ENCODE peak calls at places on chromosomes 5 and 9, in five cellular contexts. K, M, J, Z and B are unnamed samples.

GRCh38 chr5:78907255-78907886 is 77.7 kb downstream of the ARSB start:
- DNase-seq in Z (no peak), M (no peak), K (no peak), J (no peak), B (peak)

GRCh38 chr5:174518512-174518911 is 205.9 kb upstream of the MSX2 start:
- DNase-seq in J (no peak), M (no peak), K (no peak), Z (no peak), B (no peak)

GRCh38 chr5:10424124-10424731 is 17.5 kb upstream of the ROPN1L start:
- DNase-seq in Z (no peak), J (peak), K (no peak), M (no peak), B (peak)

GRCh38 chr5:142143878-142144277 is 35.3 kb downstream of the NDFIP1 start:
- DNase-seq in K (no peak), J (peak), M (no peak), Z (no peak), B (peak)

GRCh38 chr5:176820937-176821336 is 10.6 kb downstream of the UNC5A start:
- DNase-seq in K (no peak), M (no peak), Z (no peak), J (no peak), B (no peak)

GRCh38 chr5:54887663-54888062 is 97.7 kb downstream of the ESM1 start:
- DNase-seq in M (no peak), Z (no peak), J (no peak), K (no peak), B (no peak)

GRCh38 chr5:83025690-83026472 is 51.3 kb downstream of the TMEM167A start:
- DNase-seq in J (no peak), K (no peak), Z (no peak), M (no peak), B (peak)

GRCh38 chr5:9608093-9608492 is 22.1 kb downstream of the TAS2R1 start:
- DNase-seq in J (no peak), K (no peak), Z (no peak), M (no peak), B (peak)

GRCh38 chr5:90408571-90409317 is 812 bp downstream of the CETN3 start:
- DNase-seq in M (no peak), K (no peak), J (peak), Z (no peak), B (no peak)

GRCh38 chr5:100872409-100873190 is 30.5 kb downstream of the ST8SIA4 start:
- DNase-seq in K (no peak), Z (no peak), M (no peak), J (no peak), B (no peak)

GRCh38 chr9:38208206-38208901 is 139.3 kb upstream of the SHB start:
- DNase-seq in K (no peak), J (no peak), M (no peak), Z (no peak), B (peak)

GRCh38 chr9:133995012-133995896 is 3.1 kb upstream of the VAV2 start:
- DNase-seq in J (peak), Z (no peak), M (no peak), K (no peak), B (peak)

GRCh38 chr9:128094950-128095544 is 27.0 kb downstream of the SLC25A25 start:
- DNase-seq in K (no peak), J (no peak), M (no peak), Z (no peak), B (no peak)